ENCODE peak calls at places on chromosomes 16 and 17, in nine cellular contexts. One of them, this sample, is unnamed.

GRCh38 chr17:57085448-57086068 is 512 bp downstream of the AKAP1 start:
- DNase-seq in activated CD4-positive, alpha-beta T cell treated with anti-CD3 and anti-CD28 coated beads for 1 hour: peak; percentile 44
- DNase-seq in mucosa of gallbladder: peak; percentile 64
- DNase-seq in NAMALWA: peak; percentile 69
- DNase-seq in fibroblast of pulmonary artery: peak; percentile 21
- DNase-seq in NCI-H1092: peak; percentile 36
- DNase-seq in head of caudate nucleus: peak; percentile 53
- DNase-seq in pancreas: peak; percentile 71
- DNase-seq in amygdala: no peak
- DNase-seq in this sample: peak; percentile 46

GRCh38 chr17:45963889-45964288 is 35.2 kb upstream of the STH start:
- DNase-seq in activated CD4-positive, alpha-beta T cell treated with anti-CD3 and anti-CD28 coated beads for 1 hour: no peak
- DNase-seq in mucosa of gallbladder: no peak
- DNase-seq in NAMALWA: no peak
- DNase-seq in fibroblast of pulmonary artery: no peak
- DNase-seq in NCI-H1092: no peak
- DNase-seq in head of caudate nucleus: no peak
- DNase-seq in pancreas: no peak
- DNase-seq in amygdala: no peak
- DNase-seq in this sample: no peak

GRCh38 chr17:871731-872517 is 89.8 kb downstream of the MRM3 start:
- DNase-seq in activated CD4-positive, alpha-beta T cell treated with anti-CD3 and anti-CD28 coated beads for 1 hour: no peak
- DNase-seq in mucosa of gallbladder: no peak
- DNase-seq in NAMALWA: no peak
- DNase-seq in fibroblast of pulmonary artery: no peak
- DNase-seq in NCI-H1092: no peak
- DNase-seq in head of caudate nucleus: no peak
- DNase-seq in pancreas: no peak
- DNase-seq in amygdala: no peak
- DNase-seq in this sample: no peak

GRCh38 chr16:81410643-81411235 is 33.9 kb upstream of the CMIP start:
- DNase-seq in activated CD4-positive, alpha-beta T cell treated with anti-CD3 and anti-CD28 coated beads for 1 hour: no peak
- DNase-seq in mucosa of gallbladder: no peak
- DNase-seq in NAMALWA: peak; percentile 32
- DNase-seq in fibroblast of pulmonary artery: no peak
- DNase-seq in NCI-H1092: no peak
- DNase-seq in head of caudate nucleus: no peak
- DNase-seq in pancreas: no peak
- DNase-seq in amygdala: no peak
- DNase-seq in this sample: no peak

GRCh38 chr17:17480593-17481148 is 3.9 kb downstream of the MED9 start:
- DNase-seq in activated CD4-positive, alpha-beta T cell treated with anti-CD3 and anti-CD28 coated beads for 1 hour: no peak
- DNase-seq in mucosa of gallbladder: no peak
- DNase-seq in NAMALWA: no peak
- DNase-seq in fibroblast of pulmonary artery: no peak
- DNase-seq in NCI-H1092: no peak
- DNase-seq in head of caudate nucleus: no peak
- DNase-seq in pancreas: no peak
- DNase-seq in amygdala: no peak
- DNase-seq in this sample: no peak

GRCh38 chr17:15123593-15124590 is 141.2 kb downstream of the PMP22 start:
- DNase-seq in activated CD4-positive, alpha-beta T cell treated with anti-CD3 and anti-CD28 coated beads for 1 hour: no peak
- DNase-seq in mucosa of gallbladder: no peak
- DNase-seq in NAMALWA: no peak
- DNase-seq in fibroblast of pulmonary artery: no peak
- DNase-seq in NCI-H1092: no peak
- DNase-seq in head of caudate nucleus: no peak
- DNase-seq in pancreas: no peak
- DNase-seq in amygdala: no peak
- DNase-seq in this sample: no peak

GRCh38 chr16:64090327-64090726 is 1031.5 kb downstream of the CDH11 start:
- DNase-seq in activated CD4-positive, alpha-beta T cell treated with anti-CD3 and anti-CD28 coated beads for 1 hour: no peak
- DNase-seq in mucosa of gallbladder: no peak
- DNase-seq in NAMALWA: peak; percentile 2
- DNase-seq in fibroblast of pulmonary artery: no peak
- DNase-seq in NCI-H1092: no peak
- DNase-seq in head of caudate nucleus: no peak
- DNase-seq in pancreas: no peak
- DNase-seq in amygdala: no peak
- DNase-seq in this sample: no peak

GRCh38 chr16:86387461-86388440 is 122.6 kb upstream of the FOXF1 start:
- DNase-seq in activated CD4-positive, alpha-beta T cell treated with anti-CD3 and anti-CD28 coated beads for 1 hour: no peak
- DNase-seq in mucosa of gallbladder: no peak
- DNase-seq in NAMALWA: no peak
- DNase-seq in fibroblast of pulmonary artery: peak; percentile 99
- DNase-seq in NCI-H1092: no peak
- DNase-seq in head of caudate nucleus: no peak
- DNase-seq in pancreas: no peak
- DNase-seq in amygdala: no peak
- DNase-seq in this sample: no peak

GRCh38 chr17:19461139-19461538 is 50.1 kb downstream of the RNF112 start:
- DNase-seq in activated CD4-positive, alpha-beta T cell treated with anti-CD3 and anti-CD28 coated beads for 1 hour: no peak
- DNase-seq in mucosa of gallbladder: no peak
- DNase-seq in NAMALWA: peak; percentile 5
- DNase-seq in fibroblast of pulmonary artery: no peak
- DNase-seq in NCI-H1092: no peak
- DNase-seq in head of caudate nucleus: peak; percentile 40
- DNase-seq in pancreas: no peak
- DNase-seq in amygdala: no peak
- DNase-seq in this sample: no peak

GRCh38 chr16:2429771-2430663 is 770 bp downstream of the CCNF start:
- DNase-seq in activated CD4-positive, alpha-beta T cell treated with anti-CD3 and anti-CD28 coated beads for 1 hour: no peak
- DNase-seq in mucosa of gallbladder: no peak
- DNase-seq in NAMALWA: peak; percentile 70
- DNase-seq in fibroblast of pulmonary artery: peak; percentile 33
- DNase-seq in NCI-H1092: no peak
- DNase-seq in head of caudate nucleus: peak; percentile 11
- DNase-seq in pancreas: no peak
- DNase-seq in amygdala: no peak
- DNase-seq in this sample: no peak

GRCh38 chr17:7717756-7718350 is 309 bp downstream of the DNAH2 start:
- DNase-seq in activated CD4-positive, alpha-beta T cell treated with anti-CD3 and anti-CD28 coated beads for 1 hour: no peak
- DNase-seq in mucosa of gallbladder: peak; percentile 47
- DNase-seq in NAMALWA: no peak
- DNase-seq in fibroblast of pulmonary artery: peak; percentile 17
- DNase-seq in NCI-H1092: no peak
- DNase-seq in head of caudate nucleus: peak; percentile 72
- DNase-seq in pancreas: no peak
- DNase-seq in amygdala: no peak
- DNase-seq in this sample: no peak

GRCh38 chr17:79802736-79803420 is 6.0 kb upstream of the CBX8 start:
- DNase-seq in activated CD4-positive, alpha-beta T cell treated with anti-CD3 and anti-CD28 coated beads for 1 hour: no peak
- DNase-seq in mucosa of gallbladder: no peak
- DNase-seq in NAMALWA: no peak
- DNase-seq in fibroblast of pulmonary artery: no peak
- DNase-seq in NCI-H1092: no peak
- DNase-seq in head of caudate nucleus: no peak
- DNase-seq in pancreas: no peak
- DNase-seq in amygdala: no peak
- DNase-seq in this sample: no peak

GRCh38 chr17:51029142-51029541 is 91.5 kb downstream of the SPAG9 start:
- DNase-seq in activated CD4-positive, alpha-beta T cell treated with anti-CD3 and anti-CD28 coated beads for 1 hour: no peak
- DNase-seq in mucosa of gallbladder: no peak
- DNase-seq in NAMALWA: peak; percentile 32
- DNase-seq in fibroblast of pulmonary artery: no peak
- DNase-seq in NCI-H1092: no peak
- DNase-seq in head of caudate nucleus: no peak
- DNase-seq in pancreas: no peak
- DNase-seq in amygdala: no peak
- DNase-seq in this sample: no peak

GRCh38 chr17:35373532-35373983 is at the start of gene SLFN11:
- DNase-seq in activated CD4-positive, alpha-beta T cell treated with anti-CD3 and anti-CD28 coated beads for 1 hour: peak; percentile 73
- DNase-seq in mucosa of gallbladder: peak; percentile 74
- DNase-seq in NAMALWA: peak; percentile 88
- DNase-seq in fibroblast of pulmonary artery: peak; percentile 93
- DNase-seq in NCI-H1092: peak; percentile 83
- DNase-seq in head of caudate nucleus: peak; percentile 62
- DNase-seq in pancreas: peak; percentile 48
- DNase-seq in amygdala: peak; percentile 16
- DNase-seq in this sample: peak; percentile 89

GRCh38 chr17:39634384-39634871 is 2.5 kb upstream of the STARD3 start:
- DNase-seq in activated CD4-positive, alpha-beta T cell treated with anti-CD3 and anti-CD28 coated beads for 1 hour: no peak
- DNase-seq in mucosa of gallbladder: no peak
- DNase-seq in NAMALWA: peak; percentile 67
- DNase-seq in fibroblast of pulmonary artery: peak; percentile 62
- DNase-seq in NCI-H1092: peak; percentile 16
- DNase-seq in head of caudate nucleus: no peak
- DNase-seq in pancreas: no peak
- DNase-seq in amygdala: no peak
- DNase-seq in this sample: no peak

GRCh38 chr17:17567631-17568030 is 23.9 kb downstream of the PEMT start:
- DNase-seq in activated CD4-positive, alpha-beta T cell treated with anti-CD3 and anti-CD28 coated beads for 1 hour: no peak
- DNase-seq in mucosa of gallbladder: peak; percentile 49
- DNase-seq in NAMALWA: no peak
- DNase-seq in fibroblast of pulmonary artery: peak; percentile 18
- DNase-seq in NCI-H1092: peak; percentile 78
- DNase-seq in head of caudate nucleus: peak; percentile 64
- DNase-seq in pancreas: peak; percentile 67
- DNase-seq in amygdala: peak; percentile 69
- DNase-seq in this sample: no peak

GRCh38 chr17:30093463-30094147 is 23.0 kb upstream of the NSRP1 start:
- DNase-seq in activated CD4-positive, alpha-beta T cell treated with anti-CD3 and anti-CD28 coated beads for 1 hour: no peak
- DNase-seq in mucosa of gallbladder: peak; percentile 32
- DNase-seq in NAMALWA: peak; percentile 85
- DNase-seq in fibroblast of pulmonary artery: peak; percentile 75
- DNase-seq in NCI-H1092: peak; percentile 37
- DNase-seq in head of caudate nucleus: peak; percentile 44
- DNase-seq in pancreas: no peak
- DNase-seq in amygdala: no peak
- DNase-seq in this sample: no peak

This sample was measured in stimulated activated CD4-positive, alpha-beta T cell treated with anti-CD3 and anti-CD28 coated beads, Interleukin-2, amount 100 ng/mL, for 4 hours.